ENCODE peak calls at places on chromosomes 16 and 17, in seven cellular contexts. One of them, this sample, is unnamed.

GRCh38 chr17:64504769-64505319 is 1.2 kb downstream of the DDX5 start:
- DNase-seq in omental fat pad: no peak
- DNase-seq in tibial artery: no peak
- DNase-seq in foreskin fibroblast: no peak
- DNase-seq in ovary: no peak
- DNase-seq in choroid plexus epithelial cell: no peak
- DNase-seq in body of pancreas: no peak
- DNase-seq in this sample: no peak

GRCh38 chr17:47993964-47994363 is 23.1 kb downstream of the CDK5RAP3 start:
- DNase-seq in omental fat pad: no peak
- DNase-seq in tibial artery: no peak
- DNase-seq in body of pancreas: no peak
- DNase-seq in foreskin fibroblast: no peak
- DNase-seq in choroid plexus epithelial cell: no peak
- DNase-seq in ovary: no peak
- DNase-seq in this sample: no peak

GRCh38 chr17:42698736-42699414 is 16.5 kb downstream of the CNTNAP1 start:
- DNase-seq in omental fat pad: no peak
- DNase-seq in body of pancreas: no peak
- DNase-seq in foreskin fibroblast: peak; percentile 79
- DNase-seq in tibial artery: peak; percentile 66
- DNase-seq in ovary: peak; percentile 91
- DNase-seq in choroid plexus epithelial cell: peak; percentile 41
- DNase-seq in this sample: no peak

GRCh38 chr16:426115-426905 is 861 bp downstream of the RAB11FIP3 start:
- DNase-seq in ovary: peak; percentile 22
- DNase-seq in tibial artery: peak; percentile 68
- DNase-seq in omental fat pad: no peak
- DNase-seq in choroid plexus epithelial cell: no peak
- DNase-seq in body of pancreas: peak; percentile 88
- DNase-seq in foreskin fibroblast: no peak
- DNase-seq in this sample: no peak

GRCh38 chr17:73101031-73101430 is 8.5 kb upstream of the SLC39A11 start:
- DNase-seq in ovary: no peak
- DNase-seq in omental fat pad: no peak
- DNase-seq in choroid plexus epithelial cell: no peak
- DNase-seq in tibial artery: no peak
- DNase-seq in body of pancreas: no peak
- DNase-seq in foreskin fibroblast: no peak
- DNase-seq in this sample: no peak

GRCh38 chr17:50090971-50091950 is 3.9 kb upstream of the PDK2 start:
- DNase-seq in ovary: no peak
- DNase-seq in foreskin fibroblast: no peak
- DNase-seq in omental fat pad: no peak
- DNase-seq in body of pancreas: no peak
- DNase-seq in tibial artery: no peak
- DNase-seq in choroid plexus epithelial cell: no peak
- DNase-seq in this sample: no peak

GRCh38 chr17:52064791-52065211 is 93.7 kb downstream of the CA10 start:
- DNase-seq in ovary: no peak
- DNase-seq in body of pancreas: no peak
- DNase-seq in omental fat pad: no peak
- DNase-seq in foreskin fibroblast: no peak
- DNase-seq in tibial artery: no peak
- DNase-seq in choroid plexus epithelial cell: no peak
- DNase-seq in this sample: no peak

GRCh38 chr17:77516902-77517301 is 376.1 kb downstream of the SEC14L1 start:
- DNase-seq in foreskin fibroblast: peak; percentile 76
- DNase-seq in body of pancreas: no peak
- DNase-seq in tibial artery: peak; percentile 3
- DNase-seq in choroid plexus epithelial cell: peak; percentile 62
- DNase-seq in omental fat pad: no peak
- DNase-seq in ovary: no peak
- DNase-seq in this sample: no peak

GRCh38 chr17:17494499-17495447 is 1.4 kb downstream of the RASD1 start:
- DNase-seq in tibial artery: peak; percentile 78
- DNase-seq in foreskin fibroblast: peak; percentile 36
- DNase-seq in choroid plexus epithelial cell: peak; percentile 11
- DNase-seq in body of pancreas: peak; percentile 37
- DNase-seq in omental fat pad: no peak
- DNase-seq in ovary: peak; percentile 42
- DNase-seq in this sample: no peak

GRCh38 chr16:70428178-70428998 is 10.5 kb downstream of the ST3GAL2 start:
- DNase-seq in ovary: peak; percentile 96
- DNase-seq in tibial artery: peak; percentile 92
- DNase-seq in body of pancreas: peak; percentile 94
- DNase-seq in foreskin fibroblast: peak; percentile 93
- DNase-seq in omental fat pad: peak; percentile 82
- DNase-seq in choroid plexus epithelial cell: peak; percentile 92
- DNase-seq in this sample: no peak

DNA sequence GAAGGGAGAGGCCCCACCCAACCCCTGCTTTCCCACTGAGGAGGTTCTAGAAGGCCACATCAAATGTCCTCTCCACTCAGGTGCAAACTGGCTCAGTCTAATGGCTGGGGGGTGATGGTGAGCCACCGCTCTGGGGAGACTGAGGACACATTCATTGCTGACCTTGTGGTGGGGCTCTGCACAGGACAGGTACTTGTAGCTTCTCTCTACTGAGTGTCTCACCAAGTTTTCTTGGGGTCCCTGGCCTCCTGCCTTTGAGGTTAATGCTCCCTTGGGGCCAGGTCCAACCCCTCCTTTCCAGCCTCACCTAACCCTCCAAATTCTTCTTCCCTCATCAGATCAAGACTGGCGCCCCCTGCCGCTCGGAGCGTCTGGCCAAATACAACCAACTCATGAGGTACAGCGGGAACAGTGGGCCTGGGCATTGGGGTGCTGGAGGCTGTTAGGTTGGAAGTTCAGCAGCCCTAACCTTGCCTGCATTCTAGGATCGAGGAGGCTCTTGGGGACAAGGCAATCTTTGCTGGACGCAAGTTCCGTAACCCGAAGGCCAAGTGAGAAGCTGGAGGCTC is 5.7 kb downstream of the ENO3 start:
- DNase-seq in foreskin fibroblast: no peak
- DNase-seq in omental fat pad: no peak
- DNase-seq in tibial artery: no peak
- DNase-seq in body of pancreas: peak; percentile 67
- DNase-seq in choroid plexus epithelial cell: no peak
- DNase-seq in ovary: no peak
- DNase-seq in this sample: no peak
- TF ChIP-seq CTCF in foreskin fibroblast: no peak
- TF ChIP-seq CTCF in omental fat pad: no peak
- TF ChIP-seq CTCF in tibial artery: no peak
- TF ChIP-seq CTCF in body of pancreas: peak; percentile 17
- TF ChIP-seq CTCF in choroid plexus epithelial cell: peak; percentile 45
- TF ChIP-seq CTCF in ovary: no peak
- TF ChIP-seq CTCF in this sample: peak; percentile 54

GRCh38 chr17:80941743-80942211 is 49.9 kb upstream of the CHMP6 start:
- DNase-seq in body of pancreas: no peak
- DNase-seq in ovary: peak; percentile 67
- DNase-seq in omental fat pad: no peak
- DNase-seq in tibial artery: peak; percentile 64
- DNase-seq in foreskin fibroblast: no peak
- DNase-seq in choroid plexus epithelial cell: peak; percentile 67
- DNase-seq in this sample: no peak

GRCh38 chr17:80941171-80941570 is 50.5 kb upstream of the CHMP6 start:
- DNase-seq in choroid plexus epithelial cell: no peak
- DNase-seq in omental fat pad: no peak
- DNase-seq in tibial artery: peak; percentile 66
- DNase-seq in body of pancreas: no peak
- DNase-seq in ovary: no peak
- DNase-seq in foreskin fibroblast: no peak
- DNase-seq in this sample: no peak

GRCh38 chr17:80943346-80944145 is 48.1 kb upstream of the CHMP6 start:
- DNase-seq in ovary: no peak
- DNase-seq in foreskin fibroblast: no peak
- DNase-seq in choroid plexus epithelial cell: no peak
- DNase-seq in tibial artery: peak; percentile 59
- DNase-seq in body of pancreas: no peak
- DNase-seq in omental fat pad: no peak
- DNase-seq in this sample: no peak

GRCh38 chr17:80944326-80944725 is 47.3 kb upstream of the CHMP6 start:
- DNase-seq in foreskin fibroblast: no peak
- DNase-seq in tibial artery: peak; percentile 38
- DNase-seq in omental fat pad: no peak
- DNase-seq in ovary: no peak
- DNase-seq in choroid plexus epithelial cell: no peak
- DNase-seq in body of pancreas: no peak
- DNase-seq in this sample: no peak

DNA sequence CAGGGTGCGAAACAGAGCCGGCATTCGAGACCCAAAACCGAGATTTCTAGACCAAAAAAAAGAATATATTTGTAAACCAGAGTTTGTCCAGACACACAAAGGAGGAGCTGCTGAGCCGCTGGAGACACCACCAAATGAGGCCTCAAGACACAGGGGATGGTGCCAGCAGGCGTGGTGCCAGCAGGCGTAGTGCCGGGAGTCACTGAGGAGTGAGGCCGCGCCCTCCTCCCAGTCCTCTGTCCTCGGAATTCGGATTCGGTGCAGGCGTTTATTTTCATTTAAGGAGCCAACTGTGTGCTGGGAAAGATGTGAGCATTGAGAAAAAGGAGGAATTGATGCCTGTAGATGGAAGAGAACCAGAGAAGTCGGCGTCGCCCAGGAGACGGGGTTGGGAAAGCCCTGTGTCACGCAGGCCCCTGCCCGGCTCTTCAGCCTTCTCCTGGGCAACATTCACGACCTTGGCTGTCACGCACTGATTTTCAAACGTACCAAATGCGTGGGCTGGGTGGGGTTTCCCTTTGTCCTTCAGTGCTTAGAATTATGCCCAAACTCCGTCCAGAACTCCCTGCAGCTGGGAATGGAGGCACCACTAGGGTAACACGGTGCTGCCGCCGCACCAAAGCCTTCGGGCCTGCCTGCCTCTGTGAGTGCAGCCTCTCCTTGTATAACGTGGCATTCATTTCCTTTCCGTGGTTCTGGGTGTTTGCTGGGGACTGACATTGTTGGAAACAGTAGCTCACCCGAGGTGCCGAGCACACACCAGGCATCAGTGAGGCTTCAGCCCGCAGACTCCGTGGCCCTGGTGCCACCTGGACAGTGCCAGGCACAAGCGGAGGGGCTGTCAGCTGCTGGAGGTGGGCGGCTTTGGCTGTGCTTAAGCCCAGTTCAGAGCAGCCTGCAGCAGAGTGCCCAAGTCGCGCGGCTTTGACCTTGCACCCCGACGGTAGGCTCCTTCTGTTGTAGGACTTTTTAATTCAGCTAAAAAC is 49.0 kb upstream of the CHMP6 start:
- DNase-seq in body of pancreas: peak; percentile 50
- DNase-seq in tibial artery: peak; percentile 99
- DNase-seq in choroid plexus epithelial cell: peak; percentile 86
- DNase-seq in ovary: peak; percentile 97
- DNase-seq in foreskin fibroblast: peak; percentile 71
- DNase-seq in omental fat pad: peak; percentile 73
- DNase-seq in this sample: no peak
- TF ChIP-seq CTCF in body of pancreas: no peak
- TF ChIP-seq CTCF in tibial artery: no peak
- TF ChIP-seq CTCF in choroid plexus epithelial cell: peak; percentile 35
- TF ChIP-seq CTCF in ovary: no peak
- TF ChIP-seq CTCF in foreskin fibroblast: peak; percentile 8
- TF ChIP-seq CTCF in omental fat pad: no peak
- TF ChIP-seq CTCF in this sample: no peak

DNA sequence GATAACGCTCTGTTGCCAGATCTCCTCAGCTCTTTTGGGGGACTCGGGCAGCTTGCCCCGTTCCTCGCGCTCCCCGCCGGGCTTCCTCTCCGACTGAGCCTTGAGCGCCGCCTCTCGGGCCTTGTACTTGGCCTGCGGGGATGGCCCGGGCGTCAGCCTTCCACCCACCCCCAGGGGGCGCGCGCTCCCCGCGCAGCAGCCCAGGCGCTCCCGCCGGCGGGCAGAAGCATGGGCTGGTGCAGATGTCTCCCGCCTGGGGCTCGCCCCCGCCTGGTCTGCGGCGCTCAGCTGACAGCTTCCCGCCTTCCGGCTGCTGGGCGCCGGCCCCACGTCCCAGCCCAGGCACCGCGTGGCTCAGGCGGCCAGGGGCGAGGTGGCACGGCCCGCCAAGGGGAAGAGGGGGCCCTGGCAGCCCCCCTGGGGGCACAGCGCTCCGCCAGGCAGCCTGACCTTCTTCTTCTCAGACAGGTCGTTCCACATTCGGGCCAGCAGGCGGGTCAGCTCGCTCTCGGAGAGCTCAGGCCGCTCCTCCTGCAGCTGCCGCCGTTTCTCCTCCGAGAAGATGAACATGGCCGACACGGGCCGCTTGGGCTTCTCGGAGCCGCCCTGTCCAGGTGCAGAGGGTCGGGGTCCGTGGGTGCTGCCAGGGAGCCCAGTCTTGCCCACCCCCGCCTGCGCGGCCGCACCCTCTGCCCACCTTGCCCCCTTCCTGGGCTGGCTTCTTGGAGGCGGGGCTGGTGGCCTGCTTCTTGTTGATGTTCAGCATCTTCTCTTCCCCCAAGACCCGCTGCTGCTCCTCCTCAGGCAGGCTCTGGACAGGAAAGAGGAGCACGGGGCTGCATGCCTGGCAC is 8.9 kb downstream of the UBTF start:
- DNase-seq in choroid plexus epithelial cell: peak; percentile 89
- DNase-seq in tibial artery: peak; percentile 91
- DNase-seq in body of pancreas: peak; percentile 89
- DNase-seq in omental fat pad: no peak
- DNase-seq in ovary: peak; percentile 82
- DNase-seq in foreskin fibroblast: peak; percentile 86
- DNase-seq in this sample: peak; percentile 62
- TF ChIP-seq CTCF in choroid plexus epithelial cell: peak; percentile 76
- TF ChIP-seq CTCF in tibial artery: peak; percentile 98
- TF ChIP-seq CTCF in body of pancreas: peak; percentile 99
- TF ChIP-seq CTCF in omental fat pad: no peak
- TF ChIP-seq CTCF in ovary: peak; percentile 96
- TF ChIP-seq CTCF in foreskin fibroblast: peak; percentile 99
- TF ChIP-seq CTCF in this sample: peak; percentile 97

GRCh38 chr17:80976718-80977117 is 14.9 kb upstream of the CHMP6 start:
- DNase-seq in omental fat pad: no peak
- DNase-seq in body of pancreas: no peak
- DNase-seq in tibial artery: no peak
- DNase-seq in choroid plexus epithelial cell: no peak
- DNase-seq in foreskin fibroblast: no peak
- DNase-seq in ovary: no peak
- DNase-seq in this sample: no peak
- TF ChIP-seq CTCF in omental fat pad: no peak
- TF ChIP-seq CTCF in body of pancreas: no peak
- TF ChIP-seq CTCF in tibial artery: no peak
- TF ChIP-seq CTCF in choroid plexus epithelial cell: no peak
- TF ChIP-seq CTCF in foreskin fibroblast: no peak
- TF ChIP-seq CTCF in ovary: no peak
- TF ChIP-seq CTCF in this sample: no peak

GRCh38 chr16:2950400-2950724 is 13.7 kb upstream of the KREMEN2 start:
- DNase-seq in ovary: no peak
- DNase-seq in omental fat pad: no peak
- DNase-seq in foreskin fibroblast: no peak
- DNase-seq in tibial artery: no peak
- DNase-seq in choroid plexus epithelial cell: no peak
- DNase-seq in body of pancreas: no peak
- DNase-seq in this sample: no peak
- TF ChIP-seq CTCF in ovary: no peak
- TF ChIP-seq CTCF in omental fat pad: no peak
- TF ChIP-seq CTCF in foreskin fibroblast: no peak
- TF ChIP-seq CTCF in tibial artery: no peak
- TF ChIP-seq CTCF in choroid plexus epithelial cell: no peak
- TF ChIP-seq CTCF in body of pancreas: no peak
- TF ChIP-seq CTCF in this sample: no peak